ENCODE peak calls at places on chromosomes 5 and 9, in five cellular contexts. Q, M, G, C and D are unnamed samples.

GRCh38 chr5:107242411-107242810 is 428.3 kb downstream of the EFNA5 start:
- DNase-seq in M (no peak), Q (no peak), C (no peak), G (no peak), D (no peak)

GRCh38 chr5:50711280-50711679 is 44.8 kb downstream of the PARP8 start:
- DNase-seq in M (no peak), Q (peak), G (no peak), C (no peak), D (no peak)

GRCh38 chr5:157167219-157167621 is 1.2 kb upstream of the GARIN3 start:
- DNase-seq in M (peak), Q (no peak), C (no peak), G (no peak), D (no peak)

GRCh38 chr5:76590027-76590426 is 33.2 kb downstream of the F2RL2 start:
- DNase-seq in M (no peak), Q (no peak), G (no peak), C (no peak), D (no peak)

GRCh38 chr5:74446673-74447337 is 193.7 kb downstream of the ENC1 start:
- DNase-seq in G (no peak), Q (no peak), C (peak), M (peak), D (no peak)

GRCh38 chr5:66010476-66010875 is 84.1 kb downstream of the ERBIN start:
- DNase-seq in Q (no peak), G (no peak), M (peak), C (peak), D (no peak)

GRCh38 chr9:1775230-1775629 is 239.9 kb upstream of the SMARCA2 start:
- DNase-seq in Q (no peak), G (no peak), M (no peak), C (no peak), D (no peak)

GRCh38 chr5:147539053-147539452 is 29.2 kb upstream of the DPYSL3 start:
- DNase-seq in Q (no peak), M (no peak), G (no peak), C (peak), D (peak)

GRCh38 chr9:87703636-87704276 is 22.2 kb upstream of the CTSL start:
- DNase-seq in C (no peak), G (peak), M (no peak), Q (no peak), D (no peak)

GRCh38 chr5:110258460-110258859 is 468.0 kb downstream of the TMEM232 start:
- DNase-seq in C (no peak), Q (no peak), G (peak), M (peak), D (peak)

GRCh38 chr5:179816401-179817070 is 4.2 kb upstream of the SQSTM1 start:
- DNase-seq in Q (no peak), G (no peak), M (no peak), C (no peak), D (no peak)

GRCh38 chr9:69307446-69308216 is 17.4 kb upstream of the ENTREP1 start:
- DNase-seq in G (peak), M (peak), C (peak), Q (no peak), D (no peak)

GRCh38 chr9:98361645-98362044 is 106.2 kb upstream of the TBC1D2 start:
- DNase-seq in G (no peak), Q (no peak), M (no peak), C (no peak), D (no peak)

GRCh38 chr5:82613886-82614285 is 335.7 kb upstream of the RPS23 start:
- DNase-seq in Q (no peak), M (no peak), G (no peak), C (no peak), D (no peak)

GRCh38 chr5:179765400-179765799 is 28.4 kb upstream of the LTC4S start:
- DNase-seq in C (peak), G (no peak), M (peak), Q (no peak), D (peak)

GRCh38 chr5:6447384-6448140 is 1.1 kb upstream of the UBE2QL1 start:
- DNase-seq in M (no peak), G (no peak), C (no peak), Q (no peak), D (no peak)

GRCh38 chr9:3437031-3437430 is 88.8 kb downstream of the RFX3 start:
- DNase-seq in Q (no peak), M (no peak), G (no peak), C (no peak), D (no peak)

GRCh38 chr9:116377179-116377790 is 223.7 kb downstream of the PAPPA start:
- DNase-seq in G (no peak), M (no peak), Q (no peak), C (peak), D (peak)

GRCh38 chr5:57450991-57451876 is 31.4 kb downstream of the ACTBL2 start:
- DNase-seq in G (no peak), M (peak), Q (no peak), C (peak), D (peak)

GRCh38 chr9:36781532-36781931 is 208.8 kb downstream of the MELK start:
- DNase-seq in C (no peak), M (no peak), Q (no peak), G (no peak), D (peak)

GRCh38 chr5:43854697-43855292 is 251.8 kb downstream of the NNT start:
- DNase-seq in C (peak), Q (no peak), G (peak), M (no peak), D (peak)

GRCh38 chr9:130143974-130144373 is 28.2 kb upstream of the NCS1 start:
- DNase-seq in M (no peak), Q (no peak), C (peak), G (no peak), D (peak)

GRCh38 chr9:133151601-133152525 is 11.9 kb downstream of the GBGT1 start:
- DNase-seq in C (no peak), M (no peak), Q (no peak), G (no peak), D (no peak)

GRCh38 chr9:133151041-133151440 is 12.7 kb downstream of the GBGT1 start:
- DNase-seq in C (no peak), G (no peak), Q (no peak), M (no peak), D (no peak)

GRCh38 chr9:133148351-133149129 is 15.2 kb downstream of the GBGT1 start:
- DNase-seq in G (peak), C (peak), Q (peak), M (no peak), D (peak)

GRCh38 chr9:133147412-133148271 is 16.1 kb downstream of the GBGT1 start:
- DNase-seq in G (peak), M (no peak), Q (peak), C (peak), D (no peak)

GRCh38 chr9:133149130-133150015 is 14.3 kb downstream of the GBGT1 start:
- DNase-seq in Q (peak), G (peak), M (peak), C (peak), D (peak)
- H3K4me3 ChIP-seq in Q (peak), G (peak), M (peak), C (peak), D (peak)

DNA sequence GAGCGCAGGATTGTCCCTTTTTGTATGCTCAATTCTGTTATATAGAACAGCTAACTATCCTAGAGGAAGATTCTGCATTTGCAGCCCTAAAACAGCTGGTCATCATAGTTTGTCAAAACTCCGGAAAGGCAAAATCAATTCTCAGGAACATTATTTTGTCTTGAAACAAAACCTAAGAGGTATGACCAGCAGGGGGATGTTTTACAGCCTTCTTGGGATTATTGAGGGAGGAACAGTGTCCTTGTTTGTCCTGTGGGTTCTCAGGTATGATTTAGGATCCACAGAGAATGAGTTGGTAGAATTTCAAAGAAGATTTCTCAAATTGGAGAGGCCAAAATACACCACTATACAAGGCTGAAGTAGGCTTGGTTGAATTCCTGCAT is 136.4 kb downstream of the ZSWIM6 start:
- DNase-seq in C (no peak), G (no peak), Q (no peak), M (no peak), D (no peak)
- TF ChIP-seq CTCF in C (peak), G (peak), Q (no peak), M (no peak), D (no peak)

DNA sequence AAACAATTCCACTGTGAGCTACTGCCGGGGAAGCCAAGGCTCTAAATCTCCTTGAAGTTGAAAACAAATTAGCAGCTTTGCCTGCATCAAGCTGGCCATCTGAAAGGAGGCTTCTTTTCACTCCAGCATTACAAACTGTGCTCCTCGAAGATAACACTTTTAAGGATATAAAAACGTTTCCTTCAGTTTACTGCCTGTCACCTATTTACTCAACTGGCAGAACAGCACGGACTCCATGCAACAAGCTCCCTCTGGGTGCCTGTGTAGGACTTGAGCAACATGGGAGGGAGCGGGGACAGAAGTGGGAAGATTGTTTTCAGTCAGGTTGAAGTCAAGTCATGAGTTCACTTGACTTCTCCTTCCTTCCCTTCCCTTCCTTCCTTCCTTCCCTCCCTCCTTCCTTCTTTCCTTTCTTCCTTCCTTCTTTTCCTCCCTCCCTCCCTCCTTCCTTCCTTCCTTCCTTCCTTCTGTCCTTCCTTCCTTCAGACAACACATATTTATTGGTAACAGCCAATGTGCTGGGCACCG is 67.4 kb downstream of the ZNF608 start:
- DNase-seq in C (no peak), M (no peak), G (no peak), Q (no peak), D (no peak)
- H3K4me3 ChIP-seq in C (no peak), M (no peak), G (peak), Q (no peak), D (no peak)

GRCh38 chr9:124855944-124856773 is 2.9 kb downstream of the WDR38 start:
- DNase-seq in G (peak), C (no peak), Q (no peak), M (no peak), D (peak)
- TF ChIP-seq CTCF in G (peak), C (peak), Q (no peak), M (peak), D (peak)

GRCh38 chr5:135609981-135610380 is 31.2 kb upstream of the CXCL14 start:
- DNase-seq in M (no peak), Q (no peak), C (no peak), G (peak), D (no peak)

GRCh38 chr5:135615581-135616260 is 36.9 kb upstream of the CXCL14 start:
- DNase-seq in C (peak), Q (no peak), G (peak), M (no peak), D (no peak)

DNA sequence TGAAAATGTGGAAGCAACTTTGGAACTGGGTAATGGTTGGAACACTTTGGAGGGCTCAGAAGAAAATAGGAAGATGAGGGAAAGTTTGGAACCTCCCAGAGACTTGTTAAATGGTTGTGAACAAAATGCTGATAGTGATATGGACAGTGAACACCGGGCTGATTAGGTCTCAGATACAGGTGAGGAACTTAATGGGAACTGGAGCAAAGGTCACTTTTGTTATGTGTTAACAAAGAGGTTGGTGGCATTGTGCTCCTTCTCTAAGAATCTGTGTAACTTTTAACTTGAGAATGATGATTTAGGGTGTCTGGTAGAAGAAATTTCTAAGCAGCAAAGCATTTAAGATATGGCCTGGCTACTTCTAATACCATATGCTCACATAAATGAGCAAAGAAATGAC is 36.4 kb upstream of the CXCL14 start:
- DNase-seq in C (no peak), Q (no peak), G (no peak), M (no peak), D (no peak)
- H3K4me3 ChIP-seq in C (no peak), Q (no peak), G (peak), M (no peak), D (no peak)